ENCODE peak calls at places on chromosomes 16 and 17, in seven cellular contexts. Y is anterior cingulate cortex, A is GM04504, L is iris pigment epithelial cell, P is lower leg skin, S is activated T-cell treated with anti-CD3 and anti-CD28 coated beads for 48 hours, M is H9. X is an unnamed sample.
A peak's percentile ranks its signal among the peaks of the same experiment; 100 is the strongest.

GRCh38 chr17:40515491-40516041 is 14.1 kb upstream of the TNS4 start:
- DNase-seq in Y (no peak), A (no peak), L (no peak), M (no peak), S (no peak), P (peak; percentile 75), X (no peak)

GRCh38 chr16:67137605-67138004 is 13.2 kb downstream of the B3GNT9 start:
- DNase-seq in S (no peak), L (peak; percentile 33), Y (no peak), P (no peak), M (no peak), A (no peak), X (no peak)

GRCh38 chr17:56125830-56126819 is 27.1 kb upstream of the ANKFN1 start:
- DNase-seq in A (peak; percentile 40), M (peak; percentile 59), Y (no peak), P (no peak), L (peak; percentile 74), S (no peak), X (no peak)

GRCh38 chr16:85716680-85717038 is 27.9 kb upstream of the GINS2 start:
- DNase-seq in S (no peak), Y (peak; percentile 19), P (no peak), M (no peak), L (no peak), A (no peak), X (no peak)

GRCh38 chr17:82892869-82893565 is 53.2 kb upstream of the ZNF750 start:
- DNase-seq in P (no peak), A (no peak), Y (no peak), M (no peak), L (no peak), S (peak; percentile 27), X (no peak)

GRCh38 chr16:4176794-4177438 is 60.7 kb upstream of the ADCY9 start:
- DNase-seq in P (no peak), A (no peak), L (peak; percentile 73), S (no peak), Y (peak; percentile 14), M (no peak), X (no peak)

GRCh38 chr17:80892900-80893603 is 98.6 kb upstream of the CHMP6 start:
- DNase-seq in Y (no peak), M (no peak), L (peak; percentile 34), A (no peak), P (no peak), S (peak; percentile 45), X (no peak)

GRCh38 chr16:87487361-87487924 is 5.4 kb downstream of the ZCCHC14 start:
- DNase-seq in A (no peak), P (peak; percentile 90), M (peak; percentile 73), S (peak; percentile 15), L (no peak), Y (no peak), X (no peak)

GRCh38 chr17:50464121-50464520 is 4.6 kb downstream of the CHAD start:
- DNase-seq in A (no peak), M (no peak), S (no peak), Y (no peak), L (no peak), P (no peak), X (no peak)

GRCh38 chr17:29007456-29008455 is 1.9 kb upstream of the SEZ6 start:
- DNase-seq in S (no peak), P (no peak), A (no peak), L (peak; percentile 27), M (no peak), Y (no peak), X (no peak)

GRCh38 chr17:8436169-8436932 is 667 bp downstream of the NDEL1 start:
- DNase-seq in A (peak; percentile 34), P (peak; percentile 94), L (peak; percentile 54), S (peak; percentile 57), Y (no peak), M (peak; percentile 79), X (peak; percentile 54)

GRCh38 chr17:59149051-59149450 is 5.9 kb downstream of the SKA2 start:
- DNase-seq in M (no peak), L (no peak), A (no peak), P (no peak), S (no peak), Y (no peak), X (no peak)

GRCh38 chr16:85431431-85432124 is 181.5 kb upstream of the GSE1 start:
- DNase-seq in S (no peak), L (no peak), Y (no peak), P (no peak), A (no peak), M (no peak), X (no peak)

GRCh38 chr16:282944-283744 is at the start of gene PDIA2:
- DNase-seq in A (no peak), Y (no peak), P (no peak), S (no peak), L (no peak), M (no peak), X (no peak)

GRCh38 chr16:26511463-26511862 is 555.3 kb upstream of the C16orf82 start:
- DNase-seq in S (no peak), M (no peak), L (no peak), Y (no peak), A (no peak), P (no peak), X (no peak)

GRCh38 chr17:1312261-1312870 is 32.9 kb downstream of the TRARG1 start:
- DNase-seq in M (peak; percentile 78), L (no peak), S (no peak), P (no peak), A (no peak), Y (peak; percentile 8), X (no peak)

GRCh38 chr16:67800252-67801046 is 5.9 kb downstream of the RANBP10 start:
- DNase-seq in S (no peak), L (no peak), Y (no peak), M (no peak), P (peak; percentile 86), A (no peak), X (no peak)

GRCh38 chr17:40564883-40565744 is at the start of gene CCR7:
- DNase-seq in A (no peak), Y (no peak), M (peak; percentile 38), P (peak; percentile 71), S (peak; percentile 79), L (no peak), X (no peak)

GRCh38 chr17:62807812-62808575 is at the start of gene MARCHF10:
- DNase-seq in A (no peak), L (no peak), S (peak; percentile 18), Y (peak; percentile 9), M (peak; percentile 80), P (peak; percentile 77), X (no peak)

GRCh38 chr17:77208217-77208808 is 67.5 kb downstream of the SEC14L1 start:
- DNase-seq in P (no peak), L (peak; percentile 67), S (no peak), M (no peak), Y (no peak), A (peak; percentile 46), X (peak; percentile 50)

GRCh38 chr17:66942453-66943264 is 21.8 kb upstream of the CACNG4 start:
- DNase-seq in Y (no peak), P (no peak), M (no peak), S (no peak), A (no peak), L (no peak), X (no peak)

GRCh38 chr16:5870886-5871715 is 773.5 kb upstream of the EEF2KMT start:
- DNase-seq in L (no peak), S (no peak), P (peak; percentile 29), Y (no peak), A (no peak), M (peak; percentile 46), X (no peak)

GRCh38 chr17:19707728-19708221 is 8.6 kb downstream of the SLC47A2 start:
- DNase-seq in L (no peak), P (peak; percentile 83), A (no peak), M (peak; percentile 30), S (no peak), Y (no peak), X (no peak)

GRCh38 chr17:81354944-81355327 is 40.3 kb upstream of the BAHCC1 start:
- DNase-seq in P (no peak), M (no peak), Y (no peak), S (no peak), A (no peak), L (no peak), X (no peak)

GRCh38 chr16:5030251-5030870 is 3.4 kb downstream of the NAGPA start:
- DNase-seq in Y (no peak), L (no peak), P (no peak), M (no peak), A (no peak), S (no peak), X (no peak)

GRCh38 chr17:28196637-28197036 is 122.4 kb upstream of the TMEM97 start:
- DNase-seq in Y (no peak), S (no peak), M (no peak), L (no peak), A (no peak), P (no peak), X (no peak)

GRCh38 chr16:72023962-72024361 is 15.4 kb downstream of the DHODH start:
- DNase-seq in M (no peak), P (no peak), Y (no peak), L (no peak), A (no peak), S (no peak), X (no peak)

GRCh38 chr17:61366715-61367413 is 32.8 kb upstream of the TBX2 start:
- DNase-seq in M (no peak), P (no peak), S (no peak), A (no peak), L (no peak), Y (no peak), X (no peak)

GRCh38 chr17:67689534-67690177 is 28.1 kb upstream of the NOL11 start:
- DNase-seq in M (no peak), Y (no peak), A (peak; percentile 19), L (peak; percentile 57), S (no peak), P (no peak), X (no peak)

GRCh38 chr17:1574697-1575471 is 12.3 kb upstream of the PITPNA start:
- DNase-seq in L (no peak), M (peak; percentile 90), S (no peak), Y (no peak), A (no peak), P (peak; percentile 87), X (no peak)

GRCh38 chr16:68365167-68365817 is 54.5 kb downstream of the PRMT7 start:
- DNase-seq in S (no peak), Y (no peak), M (no peak), P (no peak), L (no peak), A (no peak), X (peak; percentile 14)

GRCh38 chr17:39197380-39198185 is at the start of gene CACNB1:
- DNase-seq in A (peak; percentile 38), S (peak; percentile 69), L (peak; percentile 77), M (peak; percentile 95), P (peak; percentile 96), Y (peak; percentile 70), X (peak; percentile 59)

GRCh38 chr17:4833941-4834501 is 881 bp downstream of the MINK1 start:
- DNase-seq in M (no peak), S (no peak), A (peak; percentile 9), L (peak; percentile 66), P (no peak), Y (peak; percentile 23), X (no peak)

GRCh38 chr17:69763503-69763902 is 311.5 kb upstream of the KCNJ16 start:
- DNase-seq in M (no peak), S (no peak), L (peak; percentile 86), P (no peak), Y (no peak), A (no peak), X (no peak)

GRCh38 chr16:30805370-30806169 is 18.6 kb upstream of the ZNF629 start:
- DNase-seq in L (peak; percentile 75), M (peak; percentile 77), S (peak; percentile 48), P (peak; percentile 97), Y (peak; percentile 73), A (peak; percentile 68), X (peak; percentile 89)